ENCODE peak calls at places on chromosomes 1 and 21, in seven cellular contexts. V is K562, E is A549, Y is H54, F is adrenal gland, L is body of pancreas, D is GM12892. K is an unnamed sample.

GRCh38 chr1:50829010-50829958 is 130.8 kb downstream of the FAF1 start:
- DNase-seq in V (no peak), E (no peak), Y (no peak), F (no peak), L (no peak), D (no peak), K (no peak)

GRCh38 chr1:218499021-218499691 is 154.0 kb downstream of the TGFB2 start:
- DNase-seq in V (no peak), E (no peak), Y (no peak), F (no peak), L (no peak), D (no peak), K (peak)

GRCh38 chr1:151851886-151852285 is 1.6 kb downstream of the THEM5 start:
- DNase-seq in V (no peak), E (no peak), Y (no peak), F (no peak), L (no peak), D (no peak), K (no peak)

GRCh38 chr1:155226188-155226909 is 17.9 kb downstream of the MTX1 start:
- DNase-seq in V (peak), E (peak), Y (no peak), F (peak), L (peak), D (peak), K (peak)

GRCh38 chr1:230103341-230104173 is 36.5 kb downstream of the GALNT2 start:
- DNase-seq in V (no peak), E (no peak), Y (no peak), F (no peak), L (no peak), D (no peak), K (peak)

GRCh38 chr1:65910432-65910831 is 117.7 kb downstream of the PDE4B start:
- DNase-seq in V (no peak), E (no peak), Y (no peak), F (no peak), L (no peak), D (no peak), K (no peak)

GRCh38 chr1:206560021-206560716 is 52.1 kb downstream of the EIF2D start:
- DNase-seq in V (peak), E (no peak), Y (no peak), F (peak), L (peak), D (no peak), K (no peak)

GRCh38 chr1:85278853-85279314 is 2.5 kb upstream of the BCL10 start:
- DNase-seq in V (peak), E (peak), Y (peak), F (peak), L (peak), D (no peak), K (peak)

GRCh38 chr1:217889401-217889800 is 258.3 kb downstream of the SPATA17 start:
- DNase-seq in V (peak), E (no peak), Y (no peak), F (no peak), L (no peak), D (no peak), K (peak)

GRCh38 chr1:86687595-86687994 is 16.8 kb upstream of the SH3GLB1 start:
- DNase-seq in V (no peak), E (no peak), Y (no peak), F (no peak), L (no peak), D (no peak), K (no peak)

GRCh38 chr1:52551476-52552235 is 1.2 kb downstream of the TUT4 start:
- DNase-seq in V (peak), E (no peak), Y (no peak), F (no peak), L (peak), D (no peak), K (peak)

GRCh38 chr1:52552236-52552504 is 722 bp downstream of the TUT4 start:
- DNase-seq in V (peak), E (peak), Y (no peak), F (peak), L (peak), D (peak), K (peak)

GRCh38 chr1:52553372-52554266 is 727 bp upstream of the TUT4 start:
- DNase-seq in V (peak), E (peak), Y (peak), F (peak), L (peak), D (peak), K (peak)

GRCh38 chr1:52554267-52554640 is 1.4 kb upstream of the TUT4 start:
- DNase-seq in V (no peak), E (no peak), Y (no peak), F (no peak), L (no peak), D (no peak), K (no peak)

DNA sequence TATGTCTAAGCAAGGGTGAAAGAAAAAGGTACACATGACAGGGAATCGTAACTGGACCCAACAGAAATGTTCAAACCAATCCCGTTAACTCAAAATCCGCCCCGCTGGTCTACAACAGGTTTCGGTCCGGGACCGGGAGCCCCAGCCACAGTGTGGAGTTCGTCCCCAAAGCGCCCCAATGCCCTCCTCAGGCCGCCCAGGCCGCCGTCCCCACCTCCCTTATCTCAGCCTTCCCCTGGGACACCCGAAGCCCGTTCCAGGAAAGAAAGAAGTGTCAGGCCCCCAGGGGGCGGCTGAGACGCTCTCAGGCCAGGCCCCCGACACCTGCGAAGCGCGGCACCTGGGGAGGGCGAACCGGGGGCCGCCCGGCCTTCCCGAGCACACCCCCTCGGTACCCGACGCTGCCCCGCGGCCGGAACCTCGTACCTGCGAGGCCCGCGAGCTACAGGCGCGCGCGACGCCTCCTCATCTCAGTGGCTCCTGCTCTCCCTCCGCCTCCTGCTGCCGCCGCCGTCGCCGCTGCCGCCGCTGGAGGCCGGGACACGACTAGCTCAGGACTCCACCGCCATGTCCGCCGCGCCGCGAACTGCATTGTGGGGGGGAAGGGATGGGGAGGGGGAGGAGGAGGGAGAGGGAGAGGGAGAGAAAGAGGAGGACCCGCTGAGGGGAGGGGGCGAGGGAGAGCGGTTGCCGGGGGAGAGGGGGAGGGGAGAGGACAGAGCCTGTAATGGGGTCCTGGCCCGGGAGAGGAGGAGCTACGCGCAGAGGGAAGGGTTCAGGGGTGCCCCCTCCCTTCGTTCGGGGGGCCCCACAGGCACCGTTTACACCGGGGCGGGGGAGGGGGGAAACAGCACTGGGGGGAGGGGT is at the start of gene TUT4:
- DNase-seq in V (peak), E (peak), Y (peak), F (peak), L (peak), D (peak), K (peak)
- TF ChIP-seq POLR2A in V (peak), E (peak), Y (peak), F (peak), L (peak), D (no peak), K (no peak)

GRCh38 chr1:175600721-175601440 is 142.5 kb downstream of the TNR start:
- DNase-seq in V (no peak), E (no peak), Y (no peak), F (no peak), L (no peak), D (peak), K (no peak)
- TF ChIP-seq POLR2A in V (no peak), E (no peak), Y (no peak), F (no peak), L (no peak), D (no peak), K (no peak)

GRCh38 chr1:33015216-33015615 is 21.5 kb downstream of the AK2 start:
- DNase-seq in V (no peak), E (no peak), Y (no peak), F (no peak), L (no peak), D (no peak), K (no peak)
- TF ChIP-seq POLR2A in V (peak), E (no peak), Y (no peak), F (no peak), L (no peak), D (no peak), K (no peak)

GRCh38 chr1:165828581-165829329 is 1.3 kb downstream of the UCK2 start:
- DNase-seq in V (peak), E (peak), Y (peak), F (peak), L (peak), D (no peak), K (peak)

GRCh38 chr1:165829888-165830287 is 2.5 kb downstream of the UCK2 start:
- DNase-seq in V (no peak), E (no peak), Y (no peak), F (no peak), L (no peak), D (no peak), K (no peak)

GRCh38 chr1:165827199-165828102 is at the start of gene UCK2:
- DNase-seq in V (peak), E (peak), Y (peak), F (peak), L (peak), D (peak), K (peak)

GRCh38 chr1:165826565-165826964 is 849 bp upstream of the UCK2 start:
- DNase-seq in V (no peak), E (no peak), Y (no peak), F (no peak), L (no peak), D (no peak), K (no peak)

GRCh38 chr1:165828103-165828558 is 717 bp downstream of the UCK2 start:
- DNase-seq in V (peak), E (peak), Y (peak), F (no peak), L (peak), D (peak), K (peak)
- TF ChIP-seq POLR2A in V (peak), E (peak), Y (peak), F (no peak), L (no peak), D (peak), K (no peak)

GRCh38 chr21:46023126-46023985 is 41.8 kb downstream of the COL6A1 start:
- DNase-seq in V (no peak), E (no peak), Y (no peak), F (peak), L (no peak), D (no peak), K (no peak)

GRCh38 chr21:46021978-46022544 is 40.5 kb downstream of the COL6A1 start:
- DNase-seq in V (no peak), E (no peak), Y (no peak), F (no peak), L (no peak), D (no peak), K (no peak)

GRCh38 chr21:46020581-46020980 is 39.0 kb downstream of the COL6A1 start:
- DNase-seq in V (no peak), E (no peak), Y (no peak), F (no peak), L (no peak), D (no peak), K (no peak)

GRCh38 chr21:46021398-46021797 is 39.8 kb downstream of the COL6A1 start:
- DNase-seq in V (no peak), E (no peak), Y (no peak), F (no peak), L (no peak), D (no peak), K (no peak)

DNA sequence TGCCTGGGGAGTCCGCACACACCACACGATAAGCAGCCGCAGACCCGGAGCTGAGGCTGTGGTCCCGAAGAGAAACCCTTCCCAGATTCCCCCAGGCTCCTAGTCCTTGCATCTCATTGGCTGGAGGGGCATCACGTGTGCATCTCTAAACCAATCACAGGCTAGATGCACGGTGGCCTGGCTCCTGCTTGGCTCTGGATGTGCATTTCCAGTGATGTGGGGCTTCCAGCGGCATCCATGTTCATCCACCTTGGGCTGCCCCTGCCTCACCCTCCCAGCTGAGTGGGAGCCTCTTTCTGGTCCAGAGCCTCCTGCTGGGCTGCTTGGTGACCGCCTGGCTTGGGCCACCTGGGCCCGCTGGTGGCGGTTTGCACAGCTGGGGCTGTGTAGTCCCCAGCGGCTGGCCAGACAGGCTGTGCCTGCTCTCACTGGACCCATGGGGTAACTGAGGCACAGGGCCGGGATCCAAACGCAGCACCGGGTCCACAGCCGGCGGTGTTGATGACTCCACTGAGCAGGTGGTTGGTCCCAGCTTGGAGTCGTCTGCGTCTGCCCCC is 41.1 kb downstream of the COL6A1 start:
- DNase-seq in V (peak), E (peak), Y (no peak), F (peak), L (no peak), D (no peak), K (no peak)
- TF ChIP-seq POLR2A in V (no peak), E (no peak), Y (no peak), F (no peak), L (no peak), D (no peak), K (no peak)

GRCh38 chr21:44858791-44859190 is 14.7 kb downstream of the PTTG1IP start:
- DNase-seq in V (no peak), E (no peak), Y (no peak), F (no peak), L (no peak), D (no peak), K (no peak)
- TF ChIP-seq POLR2A in V (no peak), E (no peak), Y (no peak), F (no peak), L (no peak), D (no peak), K (no peak)